ENCODE peak calls at places on chromosomes 7 and 10, in seven cellular contexts. J is myocyte, K is H54, L is GM10248, M is upper lobe of right lung, Z is NCI-H1417, A is H9. B is an unnamed sample.

GRCh38 chr10:21238717-21239116 is 286.8 kb downstream of the SKIDA1 start:
- DNase-seq in J (no peak), K (no peak), L (no peak), M (no peak), Z (no peak), A (no peak), B (no peak)

GRCh38 chr10:9869777-9870176 is 1147.9 kb upstream of the CELF2 start:
- DNase-seq in J (no peak), K (no peak), L (no peak), M (no peak), Z (no peak), A (no peak), B (no peak)

GRCh38 chr7:32506266-32507054 is 11.2 kb downstream of the AVL9 start:
- DNase-seq in J (peak; percentile 91), K (peak; percentile 82), L (no peak), M (no peak), Z (no peak), A (no peak), B (no peak)

GRCh38 chr10:117170244-117170643 is 27.0 kb upstream of the KCNK18 start:
- DNase-seq in J (no peak), K (no peak), L (no peak), M (no peak), Z (no peak), A (peak; percentile 40), B (no peak)

GRCh38 chr7:92835851-92836488 is 403 bp downstream of the CDK6 start:
- DNase-seq in J (peak; percentile 54), K (peak; percentile 12), L (peak; percentile 41), M (peak; percentile 67), Z (peak; percentile 67), A (no peak), B (no peak)

GRCh38 chr7:36765605-36766004 is 41.3 kb upstream of the AOAH start:
- DNase-seq in J (no peak), K (no peak), L (no peak), M (no peak), Z (no peak), A (peak; percentile 61), B (no peak)

GRCh38 chr10:79264942-79265341 is 82.3 kb upstream of the PPIF start:
- DNase-seq in J (no peak), K (no peak), L (no peak), M (no peak), Z (no peak), A (no peak), B (no peak)

GRCh38 chr10:124231188-124232135 is 138.1 kb upstream of the CHST15 start:
- DNase-seq in J (no peak), K (no peak), L (peak; percentile 58), M (no peak), Z (no peak), A (no peak), B (no peak)

GRCh38 chr7:106568002-106568679 is 92.8 kb downstream of the CCDC71L start:
- DNase-seq in J (no peak), K (no peak), L (no peak), M (no peak), Z (no peak), A (no peak), B (no peak)

GRCh38 chr10:13087986-13088618 is 11.9 kb upstream of the OPTN start:
- DNase-seq in J (peak; percentile 63), K (no peak), L (no peak), M (no peak), Z (no peak), A (no peak), B (no peak)

GRCh38 chr7:5646846-5647245 is 134.6 kb downstream of the RNF216 start:
- DNase-seq in J (peak; percentile 94), K (no peak), L (no peak), M (no peak), Z (no peak), A (no peak), B (peak; percentile 34)

B was measured in retina.